ENCODE peak calls at places on chromosomes 16 and 17, in ten cellular contexts. I is nucleus accumbens; N is SHP77; B is EL; D is D721Med; Z is GM23338; H is stimulated activated CD8-positive, alpha-beta memory T cell treated with anti-CD3 and anti-CD28 coated beads, Interleukin-15, amount 100 ng/mL, for 1 hour; S is activated T-helper 1 cell treated with anti-CD3 and anti-CD28 coated beads, Interleukin-2, amount 50 U/mL, for 16 hours; U is NCI-H69; F is activated CD4-positive, alpha-beta T cell treated with anti-CD3 and anti-CD28 coated beads, Interleukin-2, amount 50 U/mL, for 48 hours. A is an unnamed sample.

GRCh38 chr17:6555331-6556120 is 829 bp downstream of the PITPNM3 start:
- DNase-seq in I (peak; percentile 50), N (no peak), B (peak; percentile 61), D (no peak), Z (peak; percentile 78), H (no peak), S (no peak), U (peak; percentile 42), F (peak; percentile 6), A (peak; percentile 86)

GRCh38 chr17:34275881-34276280 is 5.9 kb downstream of the CCL7 start:
- DNase-seq in I (no peak), N (no peak), B (peak; percentile 92), D (no peak), Z (no peak), H (no peak), S (no peak), U (peak; percentile 57), F (no peak), A (no peak)

GRCh38 chr17:14103821-14104220 is 34.5 kb downstream of the COX10 start:
- DNase-seq in I (no peak), N (no peak), B (no peak), D (no peak), Z (no peak), H (no peak), S (no peak), U (no peak), F (no peak), A (no peak)

GRCh38 chr17:78253946-78254672 is 22.7 kb downstream of the TMEM235 start:
- DNase-seq in I (peak; percentile 75), N (peak; percentile 97), B (peak; percentile 78), D (peak; percentile 98), Z (peak; percentile 97), H (peak; percentile 63), S (peak; percentile 57), U (peak; percentile 93), F (peak; percentile 81), A (peak; percentile 93)

GRCh38 chr17:49254066-49254465 is 23.5 kb upstream of the PHOSPHO1 start:
- DNase-seq in I (no peak), N (no peak), B (no peak), D (no peak), Z (no peak), H (no peak), S (no peak), U (no peak), F (no peak), A (no peak)

GRCh38 chr16:529012-529575 is 1.6 kb downstream of the CAPN15 start:
- DNase-seq in I (no peak), N (no peak), B (no peak), D (no peak), Z (no peak), H (no peak), S (no peak), U (no peak), F (no peak), A (peak; percentile 35)

GRCh38 chr17:79615446-79615845 is 4.6 kb upstream of the RBFOX3 start:
- DNase-seq in I (no peak), N (no peak), B (no peak), D (no peak), Z (no peak), H (no peak), S (no peak), U (no peak), F (no peak), A (no peak)

GRCh38 chr17:49294126-49294525 is 63.5 kb upstream of the PHOSPHO1 start:
- DNase-seq in I (no peak), N (no peak), B (no peak), D (no peak), Z (no peak), H (no peak), S (no peak), U (no peak), F (no peak), A (no peak)

GRCh38 chr16:55913717-55914116 is 38.5 kb upstream of the CES5A start:
- DNase-seq in I (no peak), N (no peak), B (no peak), D (no peak), Z (no peak), H (no peak), S (no peak), U (peak; percentile 48), F (no peak), A (no peak)

GRCh38 chr17:48843172-48843900 is 12.5 kb downstream of the CALCOCO2 start:
- DNase-seq in I (no peak), N (no peak), B (no peak), D (no peak), Z (no peak), H (no peak), S (no peak), U (no peak), F (no peak), A (peak; percentile 8)

GRCh38 chr17:66720027-66720426 is 114.9 kb upstream of the CACNG5 start:
- DNase-seq in I (no peak), N (no peak), B (no peak), D (no peak), Z (no peak), H (no peak), S (no peak), U (no peak), F (no peak), A (no peak)

GRCh38 chr16:83272843-83273242 is 534.9 kb upstream of the HSBP1 start:
- DNase-seq in I (no peak), N (no peak), B (no peak), D (no peak), Z (no peak), H (no peak), S (no peak), U (no peak), F (no peak), A (no peak)

GRCh38 chr17:32755045-32755805 is 121.7 kb downstream of the MYO1D start:
- DNase-seq in I (no peak), N (peak; percentile 53), B (peak; percentile 68), D (no peak), Z (peak; percentile 53), H (no peak), S (no peak), U (peak; percentile 83), F (no peak), A (peak; percentile 69)

GRCh38 chr17:1239210-1239609 is 31.0 kb upstream of the BHLHA9 start:
- DNase-seq in I (no peak), N (no peak), B (no peak), D (no peak), Z (no peak), H (no peak), S (no peak), U (no peak), F (no peak), A (no peak)

GRCh38 chr17:13727441-13728171 is 125.9 kb upstream of the HS3ST3A1 start:
- DNase-seq in I (no peak), N (no peak), B (peak; percentile 87), D (no peak), Z (no peak), H (no peak), S (no peak), U (no peak), F (no peak), A (no peak)

GRCh38 chr17:1576500-1576899 is 13.9 kb upstream of the PITPNA start:
- DNase-seq in I (no peak), N (no peak), B (no peak), D (no peak), Z (no peak), H (no peak), S (no peak), U (no peak), F (no peak), A (no peak)

GRCh38 chr17:58413684-58414083 is 3.6 kb downstream of the RNF43 start:
- DNase-seq in I (no peak), N (no peak), B (no peak), D (no peak), Z (no peak), H (no peak), S (no peak), U (no peak), F (no peak), A (no peak)

GRCh38 chr16:58035356-58036170 is 10.0 kb downstream of the MMP15 start:
- DNase-seq in I (no peak), N (peak; percentile 43), B (no peak), D (no peak), Z (no peak), H (no peak), S (no peak), U (peak; percentile 9), F (no peak), A (no peak)

GRCh38 chr16:17391715-17392114 is 79.0 kb downstream of the XYLT1 start:
- DNase-seq in I (no peak), N (no peak), B (no peak), D (no peak), Z (no peak), H (no peak), S (no peak), U (no peak), F (no peak), A (no peak)

GRCh38 chr16:74923766-74924460 is 61.0 kb downstream of the WDR59 start:
- DNase-seq in I (no peak), N (no peak), B (no peak), D (no peak), Z (no peak), H (no peak), S (no peak), U (no peak), F (no peak), A (no peak)

GRCh38 chr17:66460558-66460957 is 158.1 kb downstream of the PRKCA start:
- DNase-seq in I (no peak), N (no peak), B (no peak), D (no peak), Z (no peak), H (no peak), S (no peak), U (no peak), F (no peak), A (no peak)

GRCh38 chr16:17509194-17509593 is 38.4 kb upstream of the XYLT1 start:
- DNase-seq in I (no peak), N (no peak), B (no peak), D (no peak), Z (no peak), H (no peak), S (no peak), U (no peak), F (no peak), A (no peak)

GRCh38 chr17:50272246-50272645 is 2.0 kb upstream of the TMEM92 start:
- DNase-seq in I (no peak), N (no peak), B (no peak), D (no peak), Z (no peak), H (no peak), S (no peak), U (no peak), F (no peak), A (no peak)

GRCh38 chr16:19130852-19131808 is 17.4 kb downstream of the ITPRIPL2 start:
- DNase-seq in I (no peak), N (no peak), B (peak; percentile 85), D (no peak), Z (peak; percentile 53), H (no peak), S (no peak), U (peak; percentile 97), F (no peak), A (peak; percentile 62)

GRCh38 chr17:39739885-39740356 is 2.2 kb downstream of the GRB7 start:
- DNase-seq in I (no peak), N (no peak), B (no peak), D (no peak), Z (peak; percentile 55), H (no peak), S (no peak), U (peak; percentile 52), F (no peak), A (no peak)

GRCh38 chr17:72022328-72022727 is 98.5 kb upstream of the SOX9 start:
- DNase-seq in I (no peak), N (no peak), B (no peak), D (no peak), Z (no peak), H (no peak), S (no peak), U (peak; percentile 52), F (no peak), A (no peak)

GRCh38 chr16:74448990-74449389 is 27.7 kb upstream of the CLEC18B start:
- DNase-seq in I (no peak), N (no peak), B (peak; percentile 96), D (no peak), Z (no peak), H (no peak), S (no peak), U (no peak), F (no peak), A (no peak)